ENCODE peak calls at places on chromosomes 5 and 9, in six cellular contexts. S is fibroblast of gingiva; F is RPMI7951; R is progenitor cell of endocrine pancreas; X is stimulated activated CD4-positive, alpha-beta T cell treated with anti-CD3 and anti-CD28 coated beads, TNF-alpha, amount 100 ng/mL, for 4 hours; J is iris pigment epithelial cell. L is an unnamed sample.
A peak's percentile ranks its signal among the peaks of the same experiment; 100 is the strongest.

GRCh38 chr9:4569101-4569500 is 78.8 kb downstream of the SLC1A1 start:
- DNase-seq in J (peak; percentile 11), X (no peak), R (no peak), S (no peak), F (no peak), L (no peak)

GRCh38 chr9:129854588-129855110 is 19.4 kb downstream of the USP20 start:
- DNase-seq in S (no peak), F (no peak), J (no peak), X (no peak), R (no peak), L (no peak)

GRCh38 chr9:1005043-1005667 is 28.7 kb downstream of the DMRT3 start:
- DNase-seq in X (no peak), S (peak; percentile 48), J (peak; percentile 62), R (no peak), F (peak; percentile 51), L (peak; percentile 43)

GRCh38 chr9:38659538-38659937 is 39.1 kb upstream of the ANKRD18A start:
- DNase-seq in R (no peak), J (no peak), X (no peak), S (no peak), F (no peak), L (no peak)

GRCh38 chr5:76386360-76386759 is 16.7 kb upstream of the IQGAP2 start:
- DNase-seq in J (no peak), X (no peak), F (no peak), S (no peak), R (no peak), L (no peak)

GRCh38 chr9:656918-657583 is 184.4 kb upstream of the DMRT1 start:
- DNase-seq in R (no peak), X (no peak), F (no peak), S (no peak), J (no peak), L (peak; percentile 53)

GRCh38 chr5:176593273-176593869 is 16.6 kb downstream of the GPRIN1 start:
- DNase-seq in X (no peak), R (no peak), J (no peak), F (no peak), S (no peak), L (no peak)

GRCh38 chr9:24487250-24487861 is 58.3 kb downstream of the IZUMO3 start:
- DNase-seq in F (no peak), R (no peak), X (no peak), S (no peak), J (no peak), L (no peak)

GRCh38 chr9:81741103-81741502 is 51.8 kb upstream of the TLE1 start:
- DNase-seq in S (no peak), F (no peak), J (no peak), X (no peak), R (no peak), L (no peak)

GRCh38 chr5:150780816-150781221 is 2.3 kb downstream of the SMIM3 start:
- DNase-seq in X (no peak), S (peak; percentile 67), F (peak; percentile 68), R (no peak), J (peak; percentile 70), L (peak; percentile 82)

GRCh38 chr9:79581794-79582193 is 10.0 kb downstream of the TLE4 start:
- DNase-seq in S (peak; percentile 81), R (no peak), X (peak; percentile 13), J (peak; percentile 97), F (peak; percentile 85), L (peak; percentile 17)

GRCh38 chr5:36402512-36402906 is 100.8 kb upstream of the RANBP3L start:
- DNase-seq in S (no peak), X (no peak), R (no peak), J (no peak), F (peak; percentile 25), L (no peak)

GRCh38 chr9:4985376-4986266 is 549 bp downstream of the JAK2 start:
- DNase-seq in R (no peak), S (peak; percentile 24), J (peak; percentile 48), X (no peak), F (peak; percentile 45), L (peak; percentile 15)

GRCh38 chr9:129885018-129885669 is 49.9 kb downstream of the USP20 start:
- DNase-seq in S (no peak), F (no peak), X (no peak), R (no peak), J (no peak), L (no peak)

GRCh38 chr9:77977210-77977611 is 54.4 kb downstream of the GNAQ start:
- DNase-seq in J (peak; percentile 90), S (peak; percentile 75), F (peak; percentile 81), R (no peak), X (peak; percentile 18), L (peak; percentile 17)

GRCh38 chr9:23746317-23746716 is 79.7 kb downstream of the ELAVL2 start:
- DNase-seq in J (no peak), F (no peak), S (no peak), R (no peak), X (no peak), L (no peak)

GRCh38 chr5:148866024-148866423 is 39.6 kb downstream of the ADRB2 start:
- DNase-seq in F (no peak), J (no peak), X (no peak), S (no peak), R (no peak), L (no peak)